ENCODE peak calls at places on chromosomes 1 and 21, in eight cellular contexts. V is NCI-H345; G is H9; B is HuH-7.5; T is NCI-H510A; A is activated T-cell treated with anti-CD3 and anti-CD28 coated beads, Interleukin-2, amount 50 U/mL, for 48 hours; Z is omental fat pad; W is EH. Y is an unnamed sample.

GRCh38 chr1:153957744-153958110 is 685 bp downstream of the CRTC2 start:
- DNase-seq in T (no peak), Z (no peak), A (peak), V (no peak), G (peak), B (no peak), W (peak), Y (no peak)

GRCh38 chr1:225866061-225866844 is 15.9 kb downstream of the TMEM63A start:
- DNase-seq in V (no peak), A (peak), Z (no peak), B (no peak), T (no peak), W (peak), G (no peak), Y (no peak)

GRCh38 chr21:45320991-45321656 is 33.4 kb upstream of the POFUT2 start:
- DNase-seq in A (no peak), T (no peak), G (no peak), V (no peak), Z (no peak), B (no peak), W (no peak), Y (no peak)

GRCh38 chr1:85374160-85374559 is 90.8 kb downstream of the DDAH1 start:
- DNase-seq in Z (no peak), G (no peak), V (no peak), B (no peak), T (no peak), W (peak), A (no peak), Y (no peak)

GRCh38 chr21:42554251-42554937 is 40.7 kb downstream of the SLC37A1 start:
- DNase-seq in A (no peak), T (no peak), V (no peak), G (no peak), B (no peak), Z (no peak), W (no peak), Y (no peak)

GRCh38 chr21:17002628-17003027 is 510.2 kb upstream of the CXADR start:
- DNase-seq in Z (no peak), W (no peak), T (no peak), A (no peak), V (no peak), G (no peak), B (no peak), Y (no peak)

GRCh38 chr21:28537371-28538079 is 455.2 kb downstream of the LTN1 start:
- DNase-seq in A (no peak), V (no peak), Z (no peak), W (peak), B (no peak), G (no peak), T (no peak), Y (no peak)

GRCh38 chr1:28668191-28668955 is at the start of gene GMEB1:
- DNase-seq in Z (peak), A (peak), T (peak), V (peak), W (peak), G (peak), B (peak), Y (peak)

GRCh38 chr1:9413143-9413876 is 120.6 kb downstream of the SPSB1 start:
- DNase-seq in W (peak), Z (peak), G (peak), A (peak), V (no peak), B (peak), T (peak), Y (no peak)